ENCODE peak calls at places on chromosomes 1 and 21, in six cellular contexts. F is A549, H is lower lobe of right lung, U is tibial nerve, Z is AG04450, V is upper lobe of right lung. W is an unnamed sample.

GRCh38 chr1:16491056-16491675 is 22.9 kb downstream of the RNU1-1 start:
- DNase-seq in U (no peak), H (no peak), V (peak), Z (no peak), F (no peak), W (no peak)

GRCh38 chr1:187942986-187943385 is 1114.2 kb downstream of the PLA2G4A start:
- DNase-seq in F (no peak), H (no peak), V (no peak), U (no peak), Z (no peak), W (peak)

GRCh38 chr1:33094971-33095604 is 14.1 kb downstream of the AZIN2 start:
- DNase-seq in F (peak), H (no peak), U (peak), V (no peak), Z (peak), W (peak)

GRCh38 chr21:16285646-16286223 is 556.0 kb downstream of the USP25 start:
- DNase-seq in V (no peak), Z (no peak), H (no peak), U (no peak), F (no peak), W (no peak)

GRCh38 chr1:203536981-203537455 is 43.1 kb downstream of the OPTC start:
- DNase-seq in Z (peak), H (peak), U (peak), V (peak), F (no peak), W (peak)

GRCh38 chr1:46289976-46290375 is 13.4 kb downstream of the LRRC41 start:
- DNase-seq in Z (no peak), V (no peak), U (no peak), F (no peak), H (no peak), W (no peak)

GRCh38 chr1:230186003-230186863 is 119.2 kb downstream of the GALNT2 start:
- DNase-seq in H (peak), V (peak), F (peak), Z (peak), U (no peak), W (peak)

GRCh38 chr1:201095581-201096531 is 16.4 kb downstream of the CACNA1S start:
- DNase-seq in V (no peak), U (no peak), Z (no peak), H (no peak), F (no peak), W (no peak)

GRCh38 chr1:57310992-57311790 is 112.7 kb downstream of the DAB1 start:
- DNase-seq in U (no peak), Z (no peak), V (no peak), F (no peak), H (no peak), W (no peak)

GRCh38 chr1:156849151-156849496 is 9.8 kb downstream of the INSRR start:
- DNase-seq in F (no peak), H (no peak), Z (no peak), U (no peak), V (no peak), W (no peak)

GRCh38 chr1:227764019-227764391 is 28.8 kb downstream of the SNAP47 start:
- DNase-seq in Z (no peak), V (no peak), U (no peak), F (peak), H (peak), W (peak)

GRCh38 chr1:27626031-27626935 is 8.7 kb downstream of the FGR start:
- DNase-seq in F (no peak), V (no peak), U (no peak), H (peak), Z (no peak), W (no peak)

GRCh38 chr1:49995734-49996133 is 28.0 kb downstream of the AGBL4 start:
- DNase-seq in F (no peak), H (no peak), Z (no peak), V (no peak), U (no peak), W (no peak)

GRCh38 chr1:214464303-214465287 is 86.8 kb downstream of the PTPN14 start:
- DNase-seq in F (no peak), U (no peak), V (no peak), H (no peak), Z (no peak), W (no peak)

GRCh38 chr1:58768971-58769808 is 14.7 kb downstream of the JUN start:
- DNase-seq in U (peak), F (peak), V (peak), Z (no peak), H (peak), W (peak)

GRCh38 chr1:11948822-11949458 is 14.4 kb downstream of the PLOD1 start:
- DNase-seq in V (no peak), H (no peak), F (no peak), Z (no peak), U (no peak), W (peak)

GRCh38 chr1:197671140-197671539 is 104.1 kb downstream of the DENND1B start:
- DNase-seq in V (no peak), U (no peak), H (no peak), F (no peak), Z (no peak), W (no peak)

GRCh38 chr1:204711947-204712701 is 26.6 kb upstream of the LRRN2 start:
- DNase-seq in Z (no peak), U (no peak), F (no peak), V (no peak), H (no peak), W (no peak)

GRCh38 chr1:52602328-52603300 is at the start of gene GPX7:
- DNase-seq in F (no peak), V (peak), H (peak), U (no peak), Z (no peak), W (no peak)

GRCh38 chr1:245234217-245235120 is 79.7 kb downstream of the KIF26B start:
- DNase-seq in V (peak), H (no peak), U (no peak), Z (no peak), F (no peak), W (no peak)

GRCh38 chr1:14945132-14946010 is 208.2 kb upstream of the TMEM51 start:
- DNase-seq in Z (peak), H (no peak), U (no peak), F (no peak), V (peak), W (no peak)

GRCh38 chr1:152050886-152051764 is 14.3 kb upstream of the S100A11 start:
- DNase-seq in U (no peak), H (no peak), Z (no peak), V (no peak), F (no peak), W (peak)

GRCh38 chr1:202007279-202007678 is 3.1 kb upstream of the ELF3 start:
- DNase-seq in U (no peak), V (no peak), F (no peak), H (no peak), Z (no peak), W (no peak)

GRCh38 chr1:25790472-25790871 is 9.5 kb upstream of the SELENON start:
- DNase-seq in H (no peak), Z (no peak), F (no peak), V (no peak), U (no peak), W (no peak)

GRCh38 chr1:25905680-25906643 is at the start of gene STMN1:
- DNase-seq in F (peak), U (peak), V (peak), Z (peak), H (peak), W (peak)

GRCh38 chr21:16426936-16427335 is 697.2 kb downstream of the USP25 start:
- DNase-seq in V (no peak), H (no peak), F (no peak), U (no peak), Z (no peak), W (no peak)

GRCh38 chr1:30757976-30758688 is 558 bp upstream of the LAPTM5 start:
- DNase-seq in H (no peak), V (no peak), U (no peak), Z (no peak), F (no peak), W (no peak)

GRCh38 chr1:24409535-24409934 is 4.0 kb downstream of the STPG1 start:
- DNase-seq in V (no peak), Z (peak), U (no peak), F (peak), H (no peak), W (peak)

GRCh38 chr1:110756506-110756905 is 81.8 kb upstream of the KCNA3 start:
- DNase-seq in U (no peak), V (no peak), Z (no peak), H (no peak), F (no peak), W (no peak)

GRCh38 chr1:42816600-42817439 is at the start of the genes ERMAP and SVBP:
- DNase-seq in Z (peak), F (peak), U (peak), H (peak), V (peak), W (peak)

GRCh38 chr1:42815938-42816599 is 853 bp upstream of the ERMAP start:
- DNase-seq in Z (no peak), U (no peak), F (no peak), H (no peak), V (no peak), W (no peak)

GRCh38 chr1:42820813-42821212 is 3.6 kb upstream of the SVBP start:
- DNase-seq in V (no peak), Z (no peak), U (no peak), H (no peak), F (no peak), W (no peak)

GRCh38 chr1:42817440-42817767 is 207 bp upstream of the SVBP start:
- DNase-seq in V (no peak), U (no peak), F (peak), H (no peak), Z (no peak), W (no peak)

DNA sequence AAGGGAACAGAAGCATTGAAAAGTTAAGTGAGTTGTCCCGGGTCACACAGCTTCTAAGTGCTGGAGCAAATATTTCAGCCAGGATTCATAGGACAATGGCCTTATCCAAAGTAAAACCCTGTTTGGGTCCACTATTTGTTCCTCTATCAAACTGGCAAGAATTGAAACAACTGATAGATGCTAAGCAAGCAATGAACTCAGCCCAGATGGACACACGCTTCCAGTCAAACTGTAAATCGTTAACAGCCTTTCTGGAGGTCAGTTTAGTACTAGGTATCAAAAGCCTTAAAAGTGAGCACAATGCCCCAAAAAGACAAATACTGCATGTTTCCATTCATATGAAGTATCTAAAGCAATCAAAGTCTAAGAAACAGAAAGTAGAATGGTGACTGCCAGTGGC is 779 bp upstream of the SVBP start:
- DNase-seq in U (no peak), V (no peak), F (no peak), H (no peak), Z (no peak), W (no peak)
- H3K27ac ChIP-seq in U (no peak), V (no peak), F (peak), H (no peak), Z (no peak), W (no peak)

DNA sequence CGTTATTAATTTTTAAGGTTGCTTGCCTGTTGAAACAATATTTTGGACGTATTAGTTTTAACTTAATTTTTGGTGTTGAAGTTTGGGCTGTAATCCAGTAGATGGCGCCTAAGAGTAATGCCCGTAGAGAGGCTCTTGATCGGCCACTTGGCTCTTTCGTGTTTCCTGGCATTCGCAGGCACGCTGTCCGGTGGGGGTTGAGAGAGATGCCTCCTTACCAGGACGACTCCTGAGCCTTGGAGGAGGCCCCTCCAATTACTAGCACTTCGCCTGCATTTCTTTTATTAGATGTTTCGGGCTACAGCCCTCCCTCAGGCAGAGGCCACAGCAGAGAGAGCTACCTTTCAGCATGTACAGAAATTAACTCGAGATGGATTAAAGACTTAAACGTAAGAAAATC is 12.0 kb downstream of the OR2M4 start:
- DNase-seq in Z (no peak), V (peak), U (no peak), H (peak), F (peak), W (peak)
- TF ChIP-seq CTCF in Z (peak), V (peak), U (peak), H (peak), F (no peak), W (peak)

GRCh38 chr1:43703836-43704235 is 3.5 kb upstream of the ST3GAL3 start:
- DNase-seq in U (no peak), V (no peak), H (no peak), Z (no peak), F (no peak), W (no peak)
- H3K27ac ChIP-seq in U (no peak), V (no peak), H (no peak), Z (no peak), F (no peak), W (no peak)

DNA sequence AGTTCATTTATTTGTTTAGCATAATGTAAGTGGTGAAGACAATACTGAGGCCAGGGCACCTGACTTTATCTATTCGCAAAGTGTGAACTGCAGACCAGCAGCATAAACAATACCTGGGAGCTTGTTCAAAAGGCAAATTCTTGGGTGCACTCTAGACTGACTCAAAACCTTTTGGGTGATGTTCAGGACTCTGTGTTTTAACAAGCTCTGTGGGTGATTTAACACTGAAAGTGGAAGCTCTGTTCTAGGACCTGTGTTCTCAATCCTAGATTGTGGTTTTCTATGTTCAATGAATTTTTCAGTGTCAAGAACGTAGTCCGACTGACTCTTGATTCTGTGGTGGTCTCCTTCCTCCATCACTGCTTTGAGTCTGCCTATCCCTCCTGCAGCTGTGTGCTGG is 71.9 kb downstream of the GPR88 start:
- DNase-seq in V (no peak), H (no peak), Z (no peak), F (no peak), U (no peak), W (no peak)
- TF ChIP-seq CTCF in V (no peak), H (no peak), Z (no peak), F (no peak), U (no peak), W (no peak)

DNA sequence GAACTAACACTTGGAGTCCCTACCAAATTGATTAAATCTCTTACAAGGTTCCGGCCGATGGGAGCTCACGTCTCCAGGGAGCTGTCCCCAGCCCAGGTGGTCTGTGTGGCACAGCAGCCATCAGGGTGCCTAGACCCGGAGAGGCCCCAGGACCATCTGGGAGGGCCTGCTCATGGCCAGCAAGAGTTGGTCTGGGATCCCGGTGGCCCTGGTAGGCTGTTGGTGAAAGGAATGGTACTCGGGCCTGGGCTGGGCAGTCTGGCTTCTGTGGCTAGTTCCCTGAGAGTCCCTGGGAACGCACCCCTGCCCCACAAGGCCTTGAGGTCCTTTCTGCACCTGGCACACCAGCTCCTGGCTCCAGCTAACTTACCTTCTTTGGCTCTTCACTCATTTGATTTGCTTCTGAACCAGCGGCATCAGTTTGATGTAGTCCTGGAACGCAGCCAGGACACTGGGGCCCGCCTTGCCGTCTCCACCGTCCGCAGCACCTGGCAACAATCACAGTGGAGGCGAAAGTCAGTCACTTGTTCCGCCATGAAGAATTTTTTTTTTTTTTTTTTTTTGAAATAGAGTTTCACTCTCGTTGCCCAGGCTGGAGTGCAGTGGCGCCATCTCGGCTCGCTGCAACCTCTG is 62.5 kb downstream of the SCCPDH start:
- DNase-seq in U (no peak), F (no peak), H (no peak), V (no peak), Z (no peak), W (no peak)
- H3K27ac ChIP-seq in U (no peak), F (no peak), H (no peak), V (no peak), Z (no peak), W (no peak)

GRCh38 chr1:54547601-54548388 is at the start of gene ACOT11:
- DNase-seq in V (peak), F (peak), H (peak), Z (no peak), U (peak), W (no peak)
- TF ChIP-seq CTCF in V (peak), F (peak), H (peak), Z (peak), U (peak), W (no peak)

GRCh38 chr1:6499318-6499717 is 7.9 kb upstream of the PLEKHG5 start:
- DNase-seq in U (no peak), V (no peak), Z (no peak), F (no peak), H (no peak), W (no peak)

GRCh38 chr1:6498576-6499111 is 7.2 kb upstream of the PLEKHG5 start:
- DNase-seq in Z (no peak), V (no peak), U (no peak), H (no peak), F (no peak), W (no peak)

GRCh38 chr1:6502000-6502891 is 10.8 kb upstream of the PLEKHG5 start:
- DNase-seq in Z (no peak), F (no peak), H (no peak), V (no peak), U (peak), W (no peak)

GRCh38 chr1:6501414-6501813 is 9.9 kb upstream of the PLEKHG5 start:
- DNase-seq in U (no peak), H (no peak), Z (no peak), F (no peak), V (no peak), W (no peak)

GRCh38 chr1:6500446-6501406 is 9.3 kb upstream of the PLEKHG5 start:
- DNase-seq in Z (no peak), H (no peak), U (no peak), F (no peak), V (no peak), W (no peak)
- H3K27ac ChIP-seq in Z (no peak), H (no peak), U (peak), F (no peak), V (no peak), W (peak)

DNA sequence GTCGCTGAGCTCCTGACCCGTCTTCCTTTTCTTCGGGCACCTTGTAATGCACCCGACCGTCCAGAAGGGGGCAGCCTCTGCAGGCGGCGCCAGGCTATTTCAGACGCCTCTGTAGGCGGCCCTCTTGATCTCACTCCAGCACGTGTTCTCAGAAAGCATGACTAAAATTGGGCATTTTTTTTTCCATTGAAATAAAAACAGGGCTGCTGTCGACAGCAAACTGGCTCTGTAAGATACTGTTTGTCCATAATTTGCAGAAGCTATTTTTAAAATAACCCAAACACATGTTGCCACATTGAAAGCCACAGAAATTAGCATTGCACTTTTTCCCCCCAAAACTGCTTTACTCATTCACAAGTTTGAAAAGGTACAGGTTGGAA is 78.0 kb downstream of the STUM start:
- DNase-seq in V (peak), U (peak), Z (no peak), F (peak), H (peak), W (peak)
- TF ChIP-seq CTCF in V (peak), U (peak), Z (peak), F (peak), H (peak), W (peak)

GRCh38 chr1:54884135-54884586 is 2.8 kb downstream of the DHCR24 start:
- DNase-seq in Z (peak), F (no peak), V (no peak), H (no peak), U (no peak), W (no peak)

GRCh38 chr1:54885863-54886723 is 902 bp downstream of the DHCR24 start:
- DNase-seq in V (peak), U (peak), F (no peak), Z (no peak), H (peak), W (peak)

GRCh38 chr1:54885237-54885679 is 1.7 kb downstream of the DHCR24 start:
- DNase-seq in U (no peak), F (no peak), Z (no peak), V (no peak), H (no peak), W (no peak)

GRCh38 chr1:54883349-54884102 is 3.5 kb downstream of the DHCR24 start:
- DNase-seq in H (no peak), U (peak), V (no peak), Z (no peak), F (no peak), W (no peak)

GRCh38 chr1:54884768-54885167 is 2.2 kb downstream of the DHCR24 start:
- DNase-seq in U (no peak), H (no peak), V (no peak), Z (no peak), F (no peak), W (no peak)
- H3K27ac ChIP-seq in U (peak), H (no peak), V (no peak), Z (no peak), F (peak), W (peak)

W was measured in RWPE1.